ENCODE peak calls at places on chromosomes 1 and 21, in seven cellular contexts. One of them, this sample, is unnamed.

GRCh38 chr1:64469977-64470669 is at the start of gene CACHD1:
- DNase-seq in neuronal stem cell: peak
- DNase-seq in mesendoderm: peak
- DNase-seq in H9: peak
- DNase-seq in H1: no peak
- DNase-seq in trophoblast cell: no peak
- DNase-seq in IMR-90: peak
- DNase-seq in this sample: peak

GRCh38 chr1:109530457-109531204 is 9.0 kb upstream of the GPR61 start:
- DNase-seq in H1: no peak
- DNase-seq in H9: no peak
- DNase-seq in neuronal stem cell: no peak
- DNase-seq in mesendoderm: no peak
- DNase-seq in IMR-90: no peak
- DNase-seq in trophoblast cell: no peak
- DNase-seq in this sample: no peak

GRCh38 chr1:154176341-154176740 is 15.6 kb downstream of the TPM3 start:
- DNase-seq in IMR-90: peak
- DNase-seq in mesendoderm: no peak
- DNase-seq in H1: no peak
- DNase-seq in trophoblast cell: no peak
- DNase-seq in neuronal stem cell: no peak
- DNase-seq in H9: no peak
- DNase-seq in this sample: peak

GRCh38 chr1:231663211-231663792 is 36.7 kb downstream of the DISC1 start:
- DNase-seq in neuronal stem cell: no peak
- DNase-seq in mesendoderm: no peak
- DNase-seq in IMR-90: peak
- DNase-seq in H9: no peak
- DNase-seq in trophoblast cell: no peak
- DNase-seq in H1: no peak
- DNase-seq in this sample: peak

GRCh38 chr1:228544021-228544850 is 57.1 kb downstream of the RNF187 start:
- DNase-seq in H9: no peak
- DNase-seq in neuronal stem cell: no peak
- DNase-seq in trophoblast cell: peak
- DNase-seq in IMR-90: no peak
- DNase-seq in mesendoderm: no peak
- DNase-seq in H1: no peak
- DNase-seq in this sample: no peak

GRCh38 chr1:12163210-12163609 is 3.6 kb upstream of the TNFRSF1B start:
- DNase-seq in trophoblast cell: no peak
- DNase-seq in mesendoderm: no peak
- DNase-seq in IMR-90: no peak
- DNase-seq in H1: no peak
- DNase-seq in neuronal stem cell: no peak
- DNase-seq in H9: no peak
- DNase-seq in this sample: no peak

GRCh38 chr1:37599940-37600339 is 4.2 kb upstream of the GNL2 start:
- DNase-seq in H1: no peak
- DNase-seq in H9: no peak
- DNase-seq in IMR-90: no peak
- DNase-seq in trophoblast cell: no peak
- DNase-seq in neuronal stem cell: no peak
- DNase-seq in mesendoderm: no peak
- DNase-seq in this sample: no peak

GRCh38 chr1:51236548-51237312 is 657 bp downstream of the RNF11 start:
- DNase-seq in H1: no peak
- DNase-seq in trophoblast cell: peak
- DNase-seq in mesendoderm: peak
- DNase-seq in H9: peak
- DNase-seq in IMR-90: peak
- DNase-seq in neuronal stem cell: peak
- DNase-seq in this sample: peak

GRCh38 chr1:154431586-154432373 is 26.6 kb downstream of the IL6R start:
- DNase-seq in neuronal stem cell: no peak
- DNase-seq in trophoblast cell: peak
- DNase-seq in H1: no peak
- DNase-seq in IMR-90: peak
- DNase-seq in mesendoderm: no peak
- DNase-seq in H9: no peak
- DNase-seq in this sample: peak

GRCh38 chr1:75130312-75130677 is 3.9 kb upstream of the LHX8 start:
- DNase-seq in H9: peak
- DNase-seq in mesendoderm: peak
- DNase-seq in H1: no peak
- DNase-seq in neuronal stem cell: peak
- DNase-seq in trophoblast cell: no peak
- DNase-seq in IMR-90: no peak
- DNase-seq in this sample: no peak

GRCh38 chr1:184753608-184754478 is 815 bp downstream of the EDEM3 start:
- DNase-seq in trophoblast cell: peak
- DNase-seq in neuronal stem cell: no peak
- DNase-seq in H1: no peak
- DNase-seq in IMR-90: peak
- DNase-seq in H9: peak
- DNase-seq in mesendoderm: peak
- DNase-seq in this sample: peak

GRCh38 chr1:156082111-156083091 is at the start of gene MEX3A:
- DNase-seq in mesendoderm: peak
- DNase-seq in IMR-90: peak
- DNase-seq in neuronal stem cell: peak
- DNase-seq in trophoblast cell: peak
- DNase-seq in H9: peak
- DNase-seq in H1: peak
- DNase-seq in this sample: peak

GRCh38 chr1:216293673-216294072 is 129.6 kb downstream of the USH2A start:
- DNase-seq in mesendoderm: no peak
- DNase-seq in neuronal stem cell: no peak
- DNase-seq in trophoblast cell: no peak
- DNase-seq in H1: no peak
- DNase-seq in H9: no peak
- DNase-seq in IMR-90: peak
- DNase-seq in this sample: peak

GRCh38 chr21:20856926-20857325 is 141.3 kb upstream of the NCAM2 start:
- DNase-seq in mesendoderm: peak
- DNase-seq in neuronal stem cell: no peak
- DNase-seq in H1: no peak
- DNase-seq in trophoblast cell: no peak
- DNase-seq in IMR-90: no peak
- DNase-seq in H9: no peak
- DNase-seq in this sample: no peak

GRCh38 chr1:18955442-18956188 is 861 bp downstream of the IFFO2 start:
- DNase-seq in mesendoderm: peak
- DNase-seq in IMR-90: no peak
- DNase-seq in trophoblast cell: peak
- DNase-seq in H9: peak
- DNase-seq in H1: no peak
- DNase-seq in neuronal stem cell: no peak
- DNase-seq in this sample: peak

GRCh38 chr1:225156254-225156653 is 226.8 kb downstream of the DNAH14 start:
- DNase-seq in trophoblast cell: no peak
- DNase-seq in neuronal stem cell: no peak
- DNase-seq in H1: no peak
- DNase-seq in mesendoderm: no peak
- DNase-seq in IMR-90: no peak
- DNase-seq in H9: no peak
- DNase-seq in this sample: no peak

GRCh38 chr1:221648201-221648600 is 93.7 kb downstream of the DUSP10 start:
- DNase-seq in H1: no peak
- DNase-seq in neuronal stem cell: no peak
- DNase-seq in H9: no peak
- DNase-seq in mesendoderm: no peak
- DNase-seq in IMR-90: no peak
- DNase-seq in trophoblast cell: no peak
- DNase-seq in this sample: no peak

GRCh38 chr1:111733183-111733995 is 5.8 kb downstream of the INKA2 start:
- DNase-seq in IMR-90: peak
- DNase-seq in neuronal stem cell: no peak
- DNase-seq in H9: no peak
- DNase-seq in mesendoderm: peak
- DNase-seq in trophoblast cell: peak
- DNase-seq in H1: no peak
- DNase-seq in this sample: peak

GRCh38 chr1:30908886-30909777 is 574 bp upstream of the SDC3 start:
- DNase-seq in mesendoderm: peak
- DNase-seq in H1: no peak
- DNase-seq in H9: peak
- DNase-seq in IMR-90: no peak
- DNase-seq in neuronal stem cell: no peak
- DNase-seq in trophoblast cell: peak
- DNase-seq in this sample: no peak

GRCh38 chr21:36125513-36126121 is 9.3 kb upstream of the CBR3 start:
- DNase-seq in neuronal stem cell: no peak
- DNase-seq in trophoblast cell: no peak
- DNase-seq in IMR-90: peak
- DNase-seq in mesendoderm: peak
- DNase-seq in H9: no peak
- DNase-seq in H1: no peak
- DNase-seq in this sample: peak

GRCh38 chr1:11690669-11691301 is 725 bp upstream of the DRAXIN start:
- DNase-seq in trophoblast cell: no peak
- DNase-seq in neuronal stem cell: no peak
- DNase-seq in IMR-90: no peak
- DNase-seq in H9: no peak
- DNase-seq in H1: no peak
- DNase-seq in mesendoderm: peak
- DNase-seq in this sample: no peak

GRCh38 chr1:150385537-150386445 is 21.8 kb downstream of the RPRD2 start:
- DNase-seq in H9: no peak
- DNase-seq in trophoblast cell: no peak
- DNase-seq in mesendoderm: no peak
- DNase-seq in IMR-90: no peak
- DNase-seq in neuronal stem cell: no peak
- DNase-seq in H1: no peak
- DNase-seq in this sample: no peak
- H3K4me2 ChIP-seq in H9: no peak
- H3K4me2 ChIP-seq in trophoblast cell: no peak
- H3K4me2 ChIP-seq in mesendoderm: no peak
- H3K4me2 ChIP-seq in IMR-90: no peak
- H3K4me2 ChIP-seq in neuronal stem cell: no peak
- H3K4me2 ChIP-seq in H1: no peak
- H3K4me2 ChIP-seq in this sample: no peak

GRCh38 chr1:15966956-15967344 is 9.0 kb downstream of the ZBTB17 start:
- DNase-seq in H9: no peak
- DNase-seq in H1: no peak
- DNase-seq in trophoblast cell: no peak
- DNase-seq in IMR-90: no peak
- DNase-seq in mesendoderm: no peak
- DNase-seq in neuronal stem cell: no peak
- DNase-seq in this sample: no peak
- H3K18ac ChIP-seq in H9: no peak
- H3K18ac ChIP-seq in H1: no peak
- H3K18ac ChIP-seq in trophoblast cell: no peak
- H3K18ac ChIP-seq in IMR-90: no peak
- H3K18ac ChIP-seq in mesendoderm: no peak
- H3K18ac ChIP-seq in neuronal stem cell: no peak
- H3K18ac ChIP-seq in this sample: no peak

GRCh38 chr21:15755125-15755524 is 25.3 kb downstream of the USP25 start:
- DNase-seq in H1: no peak
- DNase-seq in mesendoderm: no peak
- DNase-seq in neuronal stem cell: no peak
- DNase-seq in trophoblast cell: no peak
- DNase-seq in H9: no peak
- DNase-seq in IMR-90: no peak
- DNase-seq in this sample: peak
- H2BK5ac ChIP-seq in H1: no peak
- H2BK5ac ChIP-seq in mesendoderm: no peak
- H2BK5ac ChIP-seq in neuronal stem cell: no peak
- H2BK5ac ChIP-seq in trophoblast cell: no peak
- H2BK5ac ChIP-seq in H9: no peak
- H2BK5ac ChIP-seq in IMR-90: no peak
- H2BK5ac ChIP-seq in this sample: no peak

DNA sequence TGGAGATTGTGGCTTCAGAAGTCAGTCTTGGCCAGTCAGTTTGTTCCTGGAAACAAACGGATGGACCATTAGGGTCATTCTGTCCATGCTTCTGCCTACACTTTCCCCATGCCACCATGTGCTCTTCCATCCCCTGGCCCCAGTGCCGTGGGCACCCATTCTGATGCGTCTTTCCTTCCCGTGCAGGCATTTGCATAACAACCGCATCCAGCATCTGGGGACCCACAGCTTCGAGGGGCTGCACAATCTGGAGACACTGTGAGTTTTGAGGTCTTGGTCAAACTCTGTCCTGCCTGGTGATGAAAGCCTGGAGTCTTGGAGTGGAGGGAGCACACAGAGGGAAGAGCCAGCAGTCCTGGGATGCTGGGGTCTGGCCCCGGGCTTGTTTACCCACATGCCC is 61.1 kb downstream of the UBE2T start:
- DNase-seq in H1: no peak
- DNase-seq in mesendoderm: no peak
- DNase-seq in neuronal stem cell: no peak
- DNase-seq in trophoblast cell: no peak
- DNase-seq in IMR-90: no peak
- DNase-seq in H9: peak
- DNase-seq in this sample: no peak
- H3K4me2 ChIP-seq in H1: peak
- H3K4me2 ChIP-seq in mesendoderm: no peak
- H3K4me2 ChIP-seq in neuronal stem cell: no peak
- H3K4me2 ChIP-seq in trophoblast cell: no peak
- H3K4me2 ChIP-seq in IMR-90: no peak
- H3K4me2 ChIP-seq in H9: peak
- H3K4me2 ChIP-seq in this sample: no peak

GRCh38 chr1:22739648-22740385 is 29.2 kb downstream of the EPHB2 start:
- DNase-seq in H9: no peak
- DNase-seq in mesendoderm: no peak
- DNase-seq in trophoblast cell: peak
- DNase-seq in IMR-90: peak
- DNase-seq in H1: no peak
- DNase-seq in neuronal stem cell: no peak
- DNase-seq in this sample: peak
- H3K18ac ChIP-seq in H9: no peak
- H3K18ac ChIP-seq in mesendoderm: no peak
- H3K18ac ChIP-seq in trophoblast cell: no peak
- H3K18ac ChIP-seq in IMR-90: peak
- H3K18ac ChIP-seq in H1: no peak
- H3K18ac ChIP-seq in neuronal stem cell: no peak
- H3K18ac ChIP-seq in this sample: peak

DNA sequence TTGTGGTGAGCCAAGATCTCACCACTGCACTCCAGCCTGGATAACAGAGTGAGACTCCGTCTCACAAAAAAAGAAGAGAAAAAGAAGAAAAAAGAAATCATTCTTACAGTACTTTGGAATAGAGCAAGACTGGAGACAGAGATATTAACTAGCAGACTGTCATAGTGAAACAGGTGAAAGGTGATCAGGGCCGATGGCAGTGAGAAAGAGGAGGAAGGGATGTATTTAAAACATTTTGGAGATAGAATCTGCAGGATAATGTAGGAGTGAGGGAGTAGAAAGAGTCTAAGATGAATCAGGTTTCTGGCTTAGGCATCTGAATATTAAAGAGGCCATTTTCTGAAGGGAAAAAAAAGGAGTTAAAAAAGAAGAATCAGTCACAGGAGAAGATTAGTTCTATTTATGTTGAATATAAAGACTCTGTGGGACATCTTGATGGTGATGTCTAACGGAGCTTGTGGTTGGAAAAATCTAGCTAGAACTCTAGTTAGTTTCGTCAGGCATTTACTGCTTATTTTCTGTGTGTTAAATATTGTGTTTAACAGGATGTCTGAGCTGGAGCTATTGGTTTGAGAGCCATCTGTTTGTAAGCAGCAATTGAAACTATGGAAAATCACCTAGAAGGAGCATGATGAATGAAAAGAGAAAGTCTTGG is 28.4 kb downstream of the BCL9 start:
- DNase-seq in H1: no peak
- DNase-seq in trophoblast cell: peak
- DNase-seq in H9: no peak
- DNase-seq in mesendoderm: no peak
- DNase-seq in IMR-90: no peak
- DNase-seq in neuronal stem cell: no peak
- DNase-seq in this sample: no peak
- H2BK5ac ChIP-seq in H1: no peak
- H2BK5ac ChIP-seq in trophoblast cell: no peak
- H2BK5ac ChIP-seq in H9: no peak
- H2BK5ac ChIP-seq in mesendoderm: no peak
- H2BK5ac ChIP-seq in IMR-90: no peak
- H2BK5ac ChIP-seq in neuronal stem cell: no peak
- H2BK5ac ChIP-seq in this sample: no peak

This sample was measured in mesenchymal stem cell.